ENCODE peak calls at places on chromosomes 6 and 20, in eight cellular contexts. X is ascending aorta; D is stimulated activated naive CD8-positive, alpha-beta T cell treated with anti-CD3 and anti-CD28 coated beads, Interleukin-15, Interleukin-2, amounts not matched to agents 100 U/mL and 50 U/mL, for 24 hours; H is pancreas; V is AG04450; M is activated T-cell treated with anti-CD3 and anti-CD28 coated beads, Interleukin-2, amount 50 U/mL, for 72 hours; A is tibial artery; G is ecto neural progenitor cell. Y is an unnamed sample.

GRCh38 chr6:44528716-44529115 is 141.2 kb downstream of the CDC5L start:
- DNase-seq in V (no peak), X (no peak), H (no peak), G (no peak), M (no peak), A (no peak), D (no peak), Y (no peak)

GRCh38 chr6:33746036-33746600 is 587 bp downstream of the IP6K3 start:
- DNase-seq in G (no peak), H (peak), X (no peak), D (no peak), A (peak), M (no peak), V (no peak), Y (no peak)

GRCh38 chr20:13333793-13334192 is 112.7 kb downstream of the ISM1 start:
- DNase-seq in H (no peak), D (no peak), V (no peak), G (no peak), M (no peak), A (no peak), X (no peak), Y (no peak)

GRCh38 chr20:52060794-52061714 is 130.5 kb downstream of the ZFP64 start:
- DNase-seq in V (no peak), M (no peak), D (no peak), G (peak), H (no peak), X (no peak), A (no peak), Y (no peak)

GRCh38 chr6:11754625-11755289 is 23.8 kb downstream of the ADTRP start:
- DNase-seq in A (peak), D (no peak), G (no peak), H (no peak), V (no peak), M (no peak), X (no peak), Y (no peak)

GRCh38 chr6:49522710-49523593 is 23.2 kb downstream of the GLYATL3 start:
- DNase-seq in H (no peak), X (no peak), A (no peak), M (no peak), V (no peak), G (no peak), D (no peak), Y (no peak)

GRCh38 chr6:55953384-55953783 is 78.0 kb upstream of the BMP5 start:
- DNase-seq in M (no peak), A (no peak), D (no peak), V (peak), G (no peak), H (no peak), X (no peak), Y (no peak)

GRCh38 chr20:63703976-63704748 is 3.6 kb downstream of the ARFRP1 start:
- DNase-seq in H (peak), A (no peak), D (no peak), G (peak), X (no peak), V (no peak), M (no peak), Y (no peak)

GRCh38 chr6:23301546-23301945 is 732.2 kb downstream of the HDGFL1 start:
- DNase-seq in M (no peak), A (no peak), V (no peak), H (no peak), D (no peak), X (no peak), G (no peak), Y (no peak)

GRCh38 chr6:36479256-36479655 is 36.5 kb downstream of the KCTD20 start:
- DNase-seq in V (no peak), M (no peak), H (no peak), D (no peak), G (no peak), A (no peak), X (no peak), Y (no peak)

GRCh38 chr6:27472182-27472616 is 706 bp downstream of the ZNF184 start:
- DNase-seq in H (no peak), V (peak), A (peak), G (no peak), M (peak), X (peak), D (peak), Y (peak)

GRCh38 chr6:81939774-81940165 is 187.3 kb upstream of the TENT5A start:
- DNase-seq in H (no peak), D (no peak), X (no peak), A (no peak), G (no peak), V (no peak), M (no peak), Y (no peak)

GRCh38 chr6:85462673-85463072 is 12.8 kb downstream of the NT5E start:
- DNase-seq in V (no peak), G (no peak), X (no peak), M (no peak), D (no peak), A (no peak), H (no peak), Y (no peak)

GRCh38 chr6:138088307-138088744 is 18.9 kb downstream of the PERP start:
- DNase-seq in H (no peak), D (no peak), V (peak), M (no peak), X (no peak), A (peak), G (no peak), Y (no peak)

GRCh38 chr20:62476074-62476838 is 461 bp upstream of the GATA5 start:
- DNase-seq in X (no peak), M (no peak), D (no peak), A (no peak), V (no peak), H (no peak), G (peak), Y (no peak)

GRCh38 chr6:131172237-131172636 is 37.0 kb downstream of the AKAP7 start:
- DNase-seq in A (no peak), X (no peak), D (no peak), G (no peak), V (no peak), M (no peak), H (no peak), Y (no peak)

GRCh38 chr6:70847685-70848084 is 109.2 kb downstream of the B3GAT2 start:
- DNase-seq in A (no peak), X (no peak), G (no peak), D (no peak), H (no peak), M (no peak), V (no peak), Y (no peak)

GRCh38 chr6:53309059-53309896 is 39.5 kb downstream of the ELOVL5 start:
- DNase-seq in X (no peak), H (no peak), V (no peak), D (no peak), A (no peak), G (no peak), M (no peak), Y (no peak)

GRCh38 chr20:59515013-59515905 is 89.1 kb upstream of the PHACTR3 start:
- DNase-seq in M (no peak), G (peak), D (peak), X (no peak), H (peak), V (no peak), A (peak), Y (no peak)

Y was measured in immature natural killer cell.